ENCODE peak calls at places on chromosomes 16 and 17, in seven cellular contexts. H is small intestine; C is left lung; R is transverse colon; K is CD8-positive, alpha-beta memory T cell; D is lower lobe of right lung; T is bronchial epithelial cell. F is an unnamed sample.
A peak's percentile ranks its signal among the peaks of the same experiment; 100 is the strongest.

GRCh38 chr16:24906199-24906808 is 60.5 kb downstream of the SLC5A11 start:
- DNase-seq in H (peak; percentile 12), R (no peak), D (no peak), C (no peak), K (no peak), T (peak; percentile 8), F (no peak)

GRCh38 chr17:18241229-18241871 is 15.9 kb downstream of the LLGL1 start:
- DNase-seq in D (no peak), R (no peak), T (no peak), H (no peak), C (no peak), K (no peak), F (no peak)

GRCh38 chr16:28521436-28521835 is 14.8 kb upstream of the IL27 start:
- DNase-seq in D (no peak), K (no peak), R (no peak), H (no peak), T (no peak), C (no peak), F (no peak)

GRCh38 chr17:41777157-41777578 is 9.3 kb downstream of the JUP start:
- DNase-seq in H (peak; percentile 48), R (peak; percentile 41), K (no peak), D (no peak), T (no peak), C (no peak), F (peak; percentile 62)

GRCh38 chr16:726438-727290 is at the start of the genes CCDC78 and HAGHL:
- DNase-seq in H (no peak), T (no peak), C (peak; percentile 91), K (peak; percentile 81), D (peak; percentile 75), R (peak; percentile 61), F (no peak)

GRCh38 chr17:30153463-30153862 is 36.8 kb downstream of the NSRP1 start:
- DNase-seq in K (no peak), D (no peak), H (no peak), R (no peak), T (no peak), C (no peak), F (no peak)

GRCh38 chr16:22670044-22670536 is 143.9 kb upstream of the HS3ST2 start:
- DNase-seq in C (no peak), T (no peak), D (no peak), H (no peak), K (no peak), R (no peak), F (no peak)

GRCh38 chr16:88870608-88871348 is 4.3 kb upstream of the PABPN1L start:
- DNase-seq in T (no peak), H (no peak), D (no peak), C (no peak), K (no peak), R (peak; percentile 51), F (no peak)

GRCh38 chr16:6122401-6122800 is 1024.8 kb upstream of the EEF2KMT start:
- DNase-seq in T (no peak), D (no peak), C (no peak), K (no peak), H (peak; percentile 3), R (no peak), F (no peak)

GRCh38 chr16:30131869-30132475 is 9.0 kb upstream of the MAPK3 start:
- DNase-seq in H (no peak), C (no peak), T (no peak), D (no peak), R (no peak), K (no peak), F (no peak)

GRCh38 chr16:1575578-1575977 is 36.3 kb downstream of the IFT140 start:
- DNase-seq in K (no peak), R (no peak), T (no peak), C (peak; percentile 5), D (no peak), H (no peak), F (no peak)

GRCh38 chr16:68756250-68757051 is 19.4 kb downstream of the CDH1 start:
- DNase-seq in H (peak; percentile 98), K (peak; percentile 59), T (peak; percentile 100), D (peak; percentile 81), R (peak; percentile 83), C (peak; percentile 81), F (no peak)

GRCh38 chr16:15961060-15961511 is 11.7 kb downstream of the ABCC1 start:
- DNase-seq in C (no peak), T (no peak), H (peak; percentile 34), R (no peak), D (no peak), K (peak; percentile 86), F (no peak)

GRCh38 chr16:48076455-48077012 is 79.3 kb downstream of the ABCC12 start:
- DNase-seq in K (no peak), D (no peak), T (peak; percentile 32), R (no peak), C (no peak), H (no peak), F (no peak)

GRCh38 chr17:57597531-57598453 is 147.3 kb downstream of the CCDC182 start:
- DNase-seq in D (peak; percentile 59), R (peak; percentile 73), T (peak; percentile 63), K (no peak), H (peak; percentile 69), C (no peak), F (peak; percentile 66)

GRCh38 chr16:67530013-67530939 is 1.6 kb downstream of the RIPOR1 start:
- DNase-seq in K (peak; percentile 64), C (peak; percentile 91), H (no peak), R (peak; percentile 76), D (peak; percentile 84), T (no peak), F (peak; percentile 81)

GRCh38 chr17:64281962-64282752 is 19.1 kb upstream of the TEX2 start:
- DNase-seq in R (peak; percentile 45), D (peak; percentile 77), H (peak; percentile 47), C (no peak), T (peak; percentile 67), K (peak; percentile 55), F (peak; percentile 40)

GRCh38 chr16:59612094-59612493 is 878.0 kb upstream of the GOT2 start:
- DNase-seq in T (no peak), C (no peak), R (no peak), K (no peak), D (no peak), H (no peak), F (no peak)

GRCh38 chr17:50259484-50260324 is 14.6 kb upstream of the TMEM92 start:
- DNase-seq in C (no peak), K (no peak), R (no peak), H (no peak), T (no peak), D (no peak), F (peak; percentile 40)

GRCh38 chr17:13584701-13585080 is 17.0 kb downstream of the HS3ST3A1 start:
- DNase-seq in T (peak; percentile 42), D (no peak), K (no peak), C (no peak), H (no peak), R (no peak), F (no peak)

GRCh38 chr16:20051147-20051546 is 22.5 kb downstream of the GPR139 start:
- DNase-seq in D (no peak), T (no peak), R (no peak), C (no peak), H (no peak), K (no peak), F (no peak)

DNA sequence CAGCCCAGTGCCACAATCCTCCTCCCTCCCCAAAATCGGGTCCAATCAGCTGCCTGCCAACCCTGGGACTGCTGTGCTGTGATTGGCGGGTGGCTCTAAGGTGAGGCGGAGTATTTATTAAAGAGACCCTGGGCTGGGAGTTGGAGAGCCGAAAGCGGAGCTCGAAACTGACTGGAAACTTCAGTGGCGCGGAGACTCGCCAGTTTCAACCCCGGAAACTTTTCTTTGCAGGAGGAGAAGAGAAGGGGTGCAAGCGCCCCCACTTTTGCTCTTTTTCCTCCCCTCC is at the start of gene SOX9:
- DNase-seq in H (peak; percentile 98), K (no peak), D (peak; percentile 85), T (peak; percentile 90), R (peak; percentile 91), C (peak; percentile 85), F (no peak)
- H3K27me3 ChIP-seq in H (peaks cover 43% of the 10 kb centered on the region), K (peaks cover 9% of the 10 kb centered on the region), D (peaks cover 85% of the 10 kb centered on the region), T (peaks cover 12% of the 10 kb centered on the region), R (peaks cover 84% of the 10 kb centered on the region), C (peaks cover 100% of the 10 kb centered on the region), F (peaks cover 83% of the 10 kb centered on the region)

GRCh38 chr17:69948406-69948805 is 126.6 kb upstream of the KCNJ16 start:
- DNase-seq in T (no peak), R (no peak), D (no peak), H (no peak), C (no peak), K (no peak), F (no peak)

GRCh38 chr17:69949931-69950330 is 125.1 kb upstream of the KCNJ16 start:
- DNase-seq in D (no peak), H (no peak), C (no peak), T (no peak), K (no peak), R (no peak), F (no peak)

GRCh38 chr17:69947027-69947759 is 127.8 kb upstream of the KCNJ16 start:
- DNase-seq in D (no peak), C (no peak), H (no peak), R (no peak), K (no peak), T (no peak), F (no peak)

GRCh38 chr17:69954241-69954933 is 120.6 kb upstream of the KCNJ16 start:
- DNase-seq in C (no peak), K (no peak), D (no peak), T (peak; percentile 65), H (no peak), R (no peak), F (no peak)

DNA sequence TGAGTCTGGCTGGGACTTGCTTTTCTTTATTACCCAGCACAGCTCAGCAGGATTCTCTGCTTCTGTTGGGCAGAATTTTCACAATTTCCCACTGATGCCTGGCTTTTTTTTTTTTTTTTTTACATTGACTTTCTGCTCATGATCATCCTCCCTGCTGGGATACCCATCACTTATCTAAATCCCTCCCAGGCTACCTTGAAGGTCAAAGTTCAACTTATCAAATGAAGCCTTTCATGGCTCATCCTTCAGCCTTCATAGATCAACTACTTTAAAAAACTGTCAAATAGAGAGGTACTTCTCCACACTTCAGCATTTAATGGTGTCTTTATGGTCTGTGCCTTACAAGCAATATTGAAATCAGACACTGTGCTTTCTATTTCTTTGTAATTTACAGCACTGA is 124.0 kb upstream of the KCNJ16 start:
- DNase-seq in R (no peak), H (no peak), T (no peak), D (no peak), K (no peak), C (no peak), F (no peak)
- H3K27me3 ChIP-seq in R (no peaks in the 10 kb centered on the region), H (no peaks in the 10 kb centered on the region), T (no peaks in the 10 kb centered on the region), D (no peaks in the 10 kb centered on the region), K (no peaks in the 10 kb centered on the region), C (no peaks in the 10 kb centered on the region), F (no peaks in the 10 kb centered on the region)

GRCh38 chr17:9242497-9242881 is 221.2 kb downstream of the NTN1 start:
- DNase-seq in C (peak; percentile 74), K (no peak), T (no peak), R (no peak), H (no peak), D (no peak), F (peak; percentile 49)
- H3K27me3 ChIP-seq in C (peaks cover 17% of the 10 kb centered on the region), K (no peaks in the 10 kb centered on the region), T (peaks cover 2% of the 10 kb centered on the region), R (no peaks in the 10 kb centered on the region), H (no peaks in the 10 kb centered on the region), D (no peaks in the 10 kb centered on the region), F (no peaks in the 10 kb centered on the region)

DNA sequence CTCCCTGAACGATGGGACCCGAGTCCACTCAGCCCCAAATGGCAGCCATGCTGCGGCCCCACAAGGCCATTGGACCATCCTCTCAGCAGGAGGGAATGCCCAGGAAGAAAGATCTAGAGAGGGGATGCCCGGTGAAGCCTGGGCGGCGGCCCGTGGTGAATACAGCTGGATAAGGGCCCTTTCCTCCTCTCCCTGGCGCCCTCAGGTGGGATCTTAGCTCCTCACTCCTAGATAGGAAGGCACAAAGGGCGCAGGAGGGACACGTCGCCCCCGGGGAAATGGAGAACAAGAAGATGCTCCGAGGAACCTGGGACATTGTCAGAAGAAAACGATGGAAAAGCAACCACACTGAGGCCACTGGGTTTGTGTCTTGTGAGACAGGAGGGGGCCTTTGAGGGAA is 2.5 kb downstream of the CD300C start:
- DNase-seq in K (no peak), C (no peak), D (peak; percentile 30), T (no peak), R (no peak), H (no peak), F (no peak)
- H3K27me3 ChIP-seq in K (no peaks in the 10 kb centered on the region), C (no peaks in the 10 kb centered on the region), D (no peaks in the 10 kb centered on the region), T (no peaks in the 10 kb centered on the region), R (no peaks in the 10 kb centered on the region), H (no peaks in the 10 kb centered on the region), F (no peaks in the 10 kb centered on the region)